ENCODE peak calls at places on chromosomes 4 and X, in ten cellular contexts. Y is GM23248; R is OCI-LY7; P is hepatocyte; S is psoas muscle; I is BJ; L is fibroblast of lung; X is CD4-positive, CD25-positive, alpha-beta regulatory T cell; W is right atrium auricular region; V is cardiac muscle cell. O is an unnamed sample. For H3K36me3, the result is how much of the 10 kb centered on the place peaks cover.

GRCh38 chr4:4871267-4872147 is 12.0 kb downstream of the MSX1 start:
- DNase-seq in W (no peak), P (no peak), L (no peak), S (no peak), Y (no peak), R (no peak), I (no peak), X (no peak), V (no peak), O (no peak)

GRCh38 chrX:115560978-115561604 is at the start of gene PLS3:
- DNase-seq in V (peak), P (peak), X (no peak), L (peak), Y (peak), S (peak), I (peak), W (peak), R (no peak), O (peak)

GRCh38 chr4:85807247-85807915 is 332.4 kb downstream of the ARHGAP24 start:
- DNase-seq in P (no peak), S (peak), W (peak), X (no peak), L (peak), V (peak), Y (peak), I (no peak), R (no peak), O (no peak)

GRCh38 chrX:13101439-13102139 is 57.2 kb upstream of the FAM9C start:
- DNase-seq in X (no peak), I (peak), Y (peak), W (peak), P (peak), L (peak), R (no peak), S (peak), V (peak), O (peak)

GRCh38 chr4:182141046-182141445 is 102.2 kb upstream of the TENM3 start:
- DNase-seq in Y (no peak), X (no peak), I (no peak), V (peak), R (no peak), W (no peak), S (peak), L (peak), P (peak), O (peak)

GRCh38 chrX:151776113-151776790 is 41.7 kb downstream of the CNGA2 start:
- DNase-seq in X (no peak), R (no peak), S (no peak), P (no peak), Y (peak), L (no peak), V (no peak), I (no peak), W (peak), O (no peak)

GRCh38 chr4:185011408-185011807 is 6.9 kb upstream of the HELT start:
- DNase-seq in W (no peak), X (no peak), Y (peak), I (no peak), V (no peak), L (no peak), S (no peak), R (peak), P (peak), O (peak)

GRCh38 chr4:212438-213174 is 88.3 kb downstream of the ZNF718 start:
- DNase-seq in R (no peak), V (peak), Y (peak), W (peak), L (peak), S (peak), X (no peak), I (peak), P (no peak), O (peak)

GRCh38 chr4:81905966-81906365 is 434.3 kb upstream of the RASGEF1B start:
- DNase-seq in L (no peak), W (no peak), X (no peak), Y (no peak), I (no peak), R (no peak), S (no peak), P (peak), V (no peak), O (no peak)

GRCh38 chr4:151092488-151092887 is 6.9 kb upstream of the RPS3A start:
- DNase-seq in I (no peak), Y (no peak), W (no peak), S (no peak), L (no peak), R (no peak), P (no peak), X (no peak), V (no peak), O (no peak)

GRCh38 chrX:147912093-147912801 is 528 bp downstream of the FMR1 start:
- DNase-seq in P (peak), L (peak), V (peak), Y (peak), R (peak), I (no peak), X (peak), W (no peak), S (peak), O (no peak)

GRCh38 chr4:144709793-144710525 is 64.0 kb downstream of the HHIP start:
- DNase-seq in X (no peak), I (no peak), W (no peak), P (peak), R (no peak), V (peak), Y (peak), S (no peak), L (peak), O (no peak)

GRCh38 chrX:137418086-137418485 is 147.8 kb upstream of the ZIC3 start:
- DNase-seq in R (no peak), S (no peak), P (no peak), V (no peak), X (no peak), I (no peak), Y (no peak), W (no peak), L (no peak), O (no peak)

GRCh38 chr4:1874207-1874606 is 3.0 kb downstream of the NSD2 start:
- DNase-seq in P (no peak), I (no peak), L (no peak), R (no peak), X (no peak), W (no peak), S (no peak), V (no peak), Y (no peak), O (no peak)

GRCh38 chr4:170698334-170698733 is 608.6 kb upstream of the AADAT start:
- DNase-seq in W (no peak), R (no peak), X (no peak), V (no peak), L (no peak), P (no peak), S (no peak), I (no peak), Y (no peak), O (no peak)

GRCh38 chrX:40644175-40644574 is 3.2 kb downstream of the CXorf38 start:
- DNase-seq in I (no peak), S (no peak), W (no peak), V (peak), L (no peak), X (no peak), P (no peak), Y (peak), R (peak), O (no peak)

GRCh38 chr4:176099314-176099713 is 33.7 kb downstream of the WDR17 start:
- DNase-seq in P (no peak), W (no peak), S (no peak), R (no peak), X (no peak), Y (no peak), I (no peak), L (no peak), V (no peak), O (peak)

GRCh38 chr4:24274401-24275035 is 309.8 kb downstream of the DHX15 start:
- DNase-seq in L (peak), P (no peak), S (no peak), I (no peak), W (no peak), R (no peak), X (no peak), Y (peak), V (peak), O (no peak)

GRCh38 chrX:9234315-9234714 is 200.4 kb upstream of the FAM9B start:
- DNase-seq in W (no peak), R (no peak), L (no peak), X (no peak), P (no peak), V (no peak), Y (no peak), I (no peak), S (no peak), O (no peak)

GRCh38 chr4:104093247-104093646 is 373.5 kb upstream of the TACR3 start:
- DNase-seq in S (no peak), V (no peak), Y (no peak), L (no peak), I (no peak), W (no peak), P (no peak), X (no peak), R (no peak), O (no peak)

GRCh38 chr4:26806331-26806730 is 54.3 kb upstream of the STIM2 start:
- DNase-seq in S (no peak), V (no peak), I (no peak), R (no peak), X (no peak), P (no peak), W (no peak), L (peak), Y (peak), O (no peak)

GRCh38 chrX:150887906-150888465 is 10.5 kb downstream of the CD99L2 start:
- DNase-seq in R (no peak), V (no peak), L (peak), X (no peak), P (no peak), S (no peak), I (no peak), Y (peak), W (no peak), O (no peak)

GRCh38 chrX:20320461-20321159 is 53.9 kb upstream of the RPS6KA3 start:
- DNase-seq in W (no peak), R (peak), X (no peak), L (no peak), I (no peak), Y (no peak), S (no peak), V (no peak), P (no peak), O (no peak)

GRCh38 chr4:114911141-114911540 is 202.3 kb downstream of the NDST4 start:
- DNase-seq in L (peak), Y (no peak), R (no peak), I (no peak), P (no peak), W (no peak), S (no peak), V (no peak), X (no peak), O (no peak)

GRCh38 chr4:40149960-40150385 is 46.9 kb upstream of the RHOH start:
- DNase-seq in X (peak), S (peak), I (peak), V (peak), R (peak), P (peak), W (peak), L (peak), Y (peak), O (peak)

GRCh38 chr4:40150932-40151331 is 45.9 kb upstream of the RHOH start:
- DNase-seq in L (peak), I (no peak), S (no peak), R (peak), P (no peak), X (no peak), V (no peak), Y (no peak), W (no peak), O (no peak)

GRCh38 chr4:40157444-40157843 is 39.4 kb upstream of the RHOH start:
- DNase-seq in P (no peak), W (no peak), Y (no peak), S (no peak), L (no peak), I (no peak), V (no peak), X (no peak), R (no peak), O (no peak)

GRCh38 chr4:40152642-40153041 is 44.2 kb upstream of the RHOH start:
- DNase-seq in Y (no peak), X (peak), P (no peak), S (no peak), V (no peak), R (no peak), W (no peak), I (no peak), L (no peak), O (no peak)
- H3K36me3 ChIP-seq in Y (under half), X (under half), P (under half), S (under half), V (under half), R (under half), W (under half), I (under half), L (under half), O (under half)

GRCh38 chr4:107950746-107951540 is 19.6 kb downstream of the CYP2U1 start:
- DNase-seq in V (no peak), W (no peak), R (no peak), P (no peak), Y (peak), X (no peak), S (no peak), I (no peak), L (peak), O (peak)

GRCh38 chr4:107951551-107951950 is 20.2 kb downstream of the CYP2U1 start:
- DNase-seq in S (no peak), Y (peak), I (peak), V (peak), W (no peak), L (peak), X (no peak), P (peak), R (no peak), O (peak)

DNA sequence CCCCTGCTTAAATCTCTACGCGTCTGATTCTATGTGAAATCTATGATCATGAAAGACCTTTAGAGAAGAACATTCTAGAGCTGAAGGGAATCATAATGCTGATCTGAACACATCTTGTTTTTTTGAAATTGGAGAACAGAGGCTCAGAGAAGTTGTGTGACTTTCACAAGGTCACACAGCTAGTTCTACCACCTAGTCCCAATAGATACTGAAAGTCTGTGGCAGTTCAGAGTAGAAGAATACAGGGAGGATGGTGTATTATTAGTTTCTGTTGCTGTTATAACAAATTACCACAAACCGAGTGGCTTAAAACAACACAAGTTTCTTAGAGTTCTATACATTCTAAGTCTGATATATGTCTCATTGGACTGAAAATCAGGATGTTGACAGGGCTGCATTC is 14.5 kb downstream of the CYP2U1 start:
- DNase-seq in W (no peak), V (no peak), R (no peak), S (no peak), I (no peak), X (no peak), P (no peak), Y (no peak), L (no peak), O (no peak)
- H3K36me3 ChIP-seq in W (under half), V (under half), R (under half), S (half or more), I (under half), X (under half), P (under half), Y (under half), L (under half), O (under half)

GRCh38 chr4:3112241-3112978 is 37.9 kb downstream of the HTT start:
- DNase-seq in S (no peak), P (no peak), I (no peak), Y (no peak), L (no peak), W (no peak), V (no peak), X (no peak), R (no peak), O (no peak)
- H3K36me3 ChIP-seq in S (half or more), P (under half), I (under half), Y (under half), L (under half), W (under half), V (under half), X (half or more), R (half or more), O (half or more)

DNA sequence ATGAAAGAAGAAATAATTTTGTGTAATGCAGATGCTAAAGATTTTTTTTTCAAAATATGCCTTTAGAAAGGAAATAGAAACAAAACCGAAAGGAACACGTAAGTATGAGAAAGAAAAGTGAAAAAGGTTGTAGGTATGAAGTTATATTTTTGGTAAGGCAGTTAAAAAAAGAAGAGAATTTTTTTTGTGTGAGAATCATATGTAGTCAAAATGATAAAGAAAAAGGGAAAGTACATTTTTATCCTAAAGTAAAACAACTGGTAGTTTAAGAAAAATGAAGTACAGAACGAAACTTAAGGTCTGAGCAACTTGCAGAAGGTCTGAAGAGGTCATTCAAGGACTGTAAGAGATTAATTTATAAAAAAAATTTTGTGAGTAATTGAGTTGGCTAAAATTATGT is 164.0 kb upstream of the TRAM1L1 start:
- DNase-seq in R (no peak), P (no peak), W (no peak), X (no peak), V (no peak), I (no peak), Y (no peak), S (no peak), L (no peak), O (no peak)
- H3K36me3 ChIP-seq in R (under half), P (under half), W (under half), X (under half), V (under half), I (under half), Y (under half), S (under half), L (under half), O (under half)

O was measured in trophoblast cell.